ENCODE peak calls at places on chromosomes 13 and 19, in four cellular contexts. One of them, this sample, is unnamed.

GRCh38 chr13:21673592-21674270 is 2.9 kb downstream of the FGF9 start:
- DNase-seq in thoracic aorta: no peak
- DNase-seq in tibial artery: no peak
- DNase-seq in body of pancreas: peak
- DNase-seq in this sample: no peak

GRCh38 chr13:80931766-80932165 is 590.8 kb upstream of the SPRY2 start:
- DNase-seq in tibial artery: no peak
- DNase-seq in thoracic aorta: no peak
- DNase-seq in body of pancreas: no peak
- DNase-seq in this sample: no peak

GRCh38 chr13:22198656-22199217 is 527.9 kb downstream of the FGF9 start:
- DNase-seq in thoracic aorta: no peak
- DNase-seq in tibial artery: no peak
- DNase-seq in body of pancreas: no peak
- DNase-seq in this sample: no peak

GRCh38 chr19:18849838-18850400 is 18.2 kb downstream of the UPF1 start:
- DNase-seq in tibial artery: no peak
- DNase-seq in body of pancreas: no peak
- DNase-seq in thoracic aorta: no peak
- DNase-seq in this sample: no peak

GRCh38 chr13:24306632-24307031 is 2.7 kb upstream of the C1QTNF9 start:
- DNase-seq in body of pancreas: no peak
- DNase-seq in thoracic aorta: no peak
- DNase-seq in tibial artery: no peak
- DNase-seq in this sample: no peak

GRCh38 chr19:55113570-55114039 is 3.8 kb downstream of the PPP1R12C start:
- DNase-seq in tibial artery: peak
- DNase-seq in body of pancreas: peak
- DNase-seq in thoracic aorta: peak
- DNase-seq in this sample: no peak

GRCh38 chr13:96141032-96141431 is 51.1 kb downstream of the HS6ST3 start:
- DNase-seq in thoracic aorta: no peak
- DNase-seq in tibial artery: no peak
- DNase-seq in body of pancreas: no peak
- DNase-seq in this sample: no peak

GRCh38 chr13:106619688-106620555 is 52.0 kb upstream of the ARGLU1 start:
- DNase-seq in body of pancreas: peak
- DNase-seq in thoracic aorta: no peak
- DNase-seq in tibial artery: no peak
- DNase-seq in this sample: no peak

GRCh38 chr19:6412111-6412999 is 12.3 kb downstream of the KHSRP start:
- DNase-seq in thoracic aorta: no peak
- DNase-seq in tibial artery: no peak
- DNase-seq in body of pancreas: peak
- DNase-seq in this sample: no peak

GRCh38 chr19:23312515-23312914 is 62.3 kb upstream of the ZNF724 start:
- DNase-seq in body of pancreas: no peak
- DNase-seq in thoracic aorta: no peak
- DNase-seq in tibial artery: no peak
- DNase-seq in this sample: no peak

GRCh38 chr13:92838786-92839185 is 387.8 kb upstream of the GPC6 start:
- DNase-seq in tibial artery: no peak
- DNase-seq in body of pancreas: no peak
- DNase-seq in thoracic aorta: no peak
- DNase-seq in this sample: no peak

GRCh38 chr19:33512580-33513137 is 8.9 kb downstream of the PEPD start:
- DNase-seq in tibial artery: no peak
- DNase-seq in thoracic aorta: no peak
- DNase-seq in body of pancreas: no peak
- DNase-seq in this sample: no peak

GRCh38 chr13:20667857-20668256 is 35.6 kb upstream of the IL17D start:
- DNase-seq in tibial artery: no peak
- DNase-seq in thoracic aorta: no peak
- DNase-seq in body of pancreas: no peak
- DNase-seq in this sample: no peak

GRCh38 chr19:6087074-6087506 is 23.2 kb downstream of the RFX2 start:
- DNase-seq in tibial artery: no peak
- DNase-seq in thoracic aorta: no peak
- DNase-seq in body of pancreas: no peak
- DNase-seq in this sample: no peak

GRCh38 chr19:51552996-51553725 is 17.9 kb upstream of the ZNF175 start:
- DNase-seq in thoracic aorta: no peak
- DNase-seq in tibial artery: no peak
- DNase-seq in body of pancreas: peak
- DNase-seq in this sample: peak

GRCh38 chr19:29040291-29040690 is 172.7 kb downstream of the UQCRFS1 start:
- DNase-seq in thoracic aorta: no peak
- DNase-seq in body of pancreas: no peak
- DNase-seq in tibial artery: no peak
- DNase-seq in this sample: no peak

GRCh38 chr19:6239871-6240676 is 39.7 kb downstream of the MLLT1 start:
- DNase-seq in body of pancreas: no peak
- DNase-seq in thoracic aorta: no peak
- DNase-seq in tibial artery: no peak
- DNase-seq in this sample: no peak

GRCh38 chr13:114070098-114070799 is 62.2 kb downstream of the RASA3 start:
- DNase-seq in thoracic aorta: no peak
- DNase-seq in body of pancreas: no peak
- DNase-seq in tibial artery: peak
- DNase-seq in this sample: no peak

GRCh38 chr19:39445258-39446071 is at the start of gene SUPT5H:
- DNase-seq in thoracic aorta: peak
- DNase-seq in body of pancreas: peak
- DNase-seq in tibial artery: peak
- DNase-seq in this sample: peak
- H3K27ac ChIP-seq in thoracic aorta: peak
- H3K27ac ChIP-seq in body of pancreas: peak
- H3K27ac ChIP-seq in tibial artery: peak
- H3K27ac ChIP-seq in this sample: peak

GRCh38 chr13:35160921-35161320 is 218.9 kb downstream of the NBEA start:
- DNase-seq in body of pancreas: no peak
- DNase-seq in tibial artery: no peak
- DNase-seq in thoracic aorta: no peak
- DNase-seq in this sample: no peak

GRCh38 chr13:35165205-35165604 is 223.1 kb downstream of the NBEA start:
- DNase-seq in tibial artery: no peak
- DNase-seq in body of pancreas: no peak
- DNase-seq in thoracic aorta: no peak
- DNase-seq in this sample: no peak

GRCh38 chr13:35163674-35164073 is 221.6 kb downstream of the NBEA start:
- DNase-seq in thoracic aorta: no peak
- DNase-seq in body of pancreas: no peak
- DNase-seq in tibial artery: no peak
- DNase-seq in this sample: no peak

GRCh38 chr13:35162420-35162819 is 220.3 kb downstream of the NBEA start:
- DNase-seq in tibial artery: no peak
- DNase-seq in body of pancreas: no peak
- DNase-seq in thoracic aorta: no peak
- DNase-seq in this sample: no peak

DNA sequence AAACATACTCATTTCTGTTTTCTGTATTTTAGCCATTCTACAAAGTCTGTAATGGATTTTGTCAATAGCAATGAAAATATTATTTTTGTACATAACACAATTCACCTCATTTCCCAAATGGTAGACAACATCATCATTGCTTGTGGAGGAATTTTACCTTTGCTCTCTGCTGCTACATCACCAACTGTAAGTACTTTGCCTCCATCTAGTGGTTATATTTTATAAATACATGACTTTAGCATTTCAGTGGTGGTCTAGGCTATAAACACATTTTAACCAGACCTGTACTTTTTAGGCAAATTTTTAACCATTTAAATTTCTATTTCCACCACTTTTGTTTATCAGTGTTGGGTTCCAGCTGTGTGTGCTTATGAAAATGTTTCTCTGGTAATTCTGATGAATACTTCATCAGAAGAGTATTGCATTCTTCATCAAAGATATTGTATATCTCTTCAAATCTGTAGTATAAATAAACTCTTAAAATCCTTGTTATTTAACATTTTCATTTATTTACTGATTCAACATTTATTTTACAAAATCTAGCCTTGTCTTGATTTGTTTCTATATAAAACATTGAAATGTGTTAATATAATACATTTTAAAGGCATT is 222.4 kb downstream of the NBEA start:
- DNase-seq in body of pancreas: no peak
- DNase-seq in thoracic aorta: no peak
- DNase-seq in tibial artery: no peak
- DNase-seq in this sample: no peak
- H3K27ac ChIP-seq in body of pancreas: no peak
- H3K27ac ChIP-seq in thoracic aorta: no peak
- H3K27ac ChIP-seq in tibial artery: no peak
- H3K27ac ChIP-seq in this sample: no peak

DNA sequence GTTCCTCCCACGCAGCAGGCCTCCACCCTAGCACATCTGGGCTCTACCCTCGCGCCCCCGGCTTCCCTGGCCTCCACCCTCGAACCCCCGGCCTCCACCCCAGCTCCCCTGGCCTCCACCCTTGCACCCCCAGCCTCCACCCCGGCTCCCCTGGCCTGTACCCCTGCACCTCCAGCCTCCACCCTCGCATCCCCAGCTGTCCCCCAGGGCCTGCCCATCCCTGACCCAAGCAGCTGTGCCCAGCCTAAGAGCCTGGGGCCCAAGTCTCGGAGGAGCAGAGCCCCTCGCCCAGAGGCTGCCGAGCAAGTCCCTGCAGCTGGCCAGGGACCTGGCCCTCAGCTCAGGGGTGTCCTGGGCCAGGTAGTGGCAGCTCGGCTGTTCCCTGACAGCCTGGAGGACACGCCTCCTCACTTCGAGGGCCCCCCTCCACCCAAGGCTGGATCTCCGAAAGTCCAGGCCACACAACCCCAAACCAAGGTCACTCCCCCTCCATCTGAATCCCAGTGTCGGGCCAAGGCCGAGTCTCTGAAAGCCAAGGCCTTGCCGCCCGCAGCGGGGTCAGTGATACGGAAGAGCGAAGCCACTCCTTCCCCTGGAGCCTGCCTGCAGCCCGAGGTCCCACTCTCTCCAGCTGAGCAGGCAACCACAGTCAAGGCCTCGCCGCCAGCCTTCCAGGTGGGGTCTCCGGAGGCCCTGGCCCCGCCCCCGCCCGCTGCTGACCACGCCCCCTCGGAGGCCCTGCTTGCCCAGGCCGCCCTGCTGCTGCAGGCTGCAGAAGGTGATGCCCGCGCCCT is 7.9 kb upstream of the ARHGAP33 start:
- DNase-seq in thoracic aorta: no peak
- DNase-seq in body of pancreas: peak
- DNase-seq in tibial artery: no peak
- DNase-seq in this sample: no peak
- H3K27ac ChIP-seq in thoracic aorta: no peak
- H3K27ac ChIP-seq in body of pancreas: peak
- H3K27ac ChIP-seq in tibial artery: no peak
- H3K27ac ChIP-seq in this sample: no peak

DNA sequence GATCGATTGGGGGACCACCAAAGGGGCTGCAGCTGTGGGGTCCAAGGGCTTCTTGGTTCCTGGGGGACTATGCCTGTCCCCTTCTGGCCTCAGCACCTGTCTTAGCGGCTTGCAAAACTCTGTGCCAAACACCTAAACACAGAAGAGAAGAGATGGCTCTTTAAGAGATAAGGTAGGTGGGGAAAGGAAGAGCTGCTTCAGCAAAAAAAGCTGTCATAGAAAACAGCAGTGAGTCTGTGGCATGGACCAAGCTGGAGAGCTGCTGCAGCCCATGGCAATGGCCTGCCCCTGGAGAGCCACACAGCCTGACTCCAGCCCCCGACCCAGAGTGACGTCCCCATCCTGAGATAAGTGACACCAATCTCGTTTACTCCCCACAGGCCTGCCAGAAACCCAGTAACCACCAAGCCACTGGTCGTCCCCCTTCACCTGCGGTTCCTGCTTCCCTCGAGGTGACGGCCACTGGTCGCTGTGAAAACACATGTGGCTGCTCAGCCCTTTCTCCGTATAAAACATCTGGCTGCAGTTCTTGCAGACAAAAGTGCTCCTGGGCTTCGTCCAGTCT is 25.0 kb upstream of the NAPA start:
- DNase-seq in body of pancreas: no peak
- DNase-seq in tibial artery: no peak
- DNase-seq in thoracic aorta: no peak
- DNase-seq in this sample: no peak
- H3K27ac ChIP-seq in body of pancreas: no peak
- H3K27ac ChIP-seq in tibial artery: no peak
- H3K27ac ChIP-seq in thoracic aorta: no peak
- H3K27ac ChIP-seq in this sample: no peak

DNA sequence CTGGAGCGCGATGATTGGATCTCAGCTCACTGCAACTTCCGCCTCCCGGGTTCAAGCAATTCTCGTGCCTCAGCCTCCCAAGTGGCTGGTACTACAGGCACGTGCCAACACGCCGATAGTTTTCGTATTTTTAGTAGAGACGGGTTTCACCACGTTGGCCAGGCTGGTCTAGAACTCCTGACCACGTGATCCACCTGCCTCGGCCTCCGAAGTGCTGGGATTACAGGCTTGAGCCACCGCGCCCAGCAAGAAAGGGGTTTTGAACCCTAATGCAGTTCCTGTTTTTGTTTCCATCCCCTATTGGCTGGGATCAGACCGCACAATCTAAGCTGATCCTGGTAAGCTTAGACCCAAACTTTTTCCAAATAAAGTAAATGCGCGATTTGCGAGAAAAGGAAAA is 898 bp downstream of the ZNF626 start:
- DNase-seq in thoracic aorta: no peak
- DNase-seq in tibial artery: no peak
- DNase-seq in body of pancreas: no peak
- DNase-seq in this sample: no peak
- H3K27ac ChIP-seq in thoracic aorta: peak
- H3K27ac ChIP-seq in tibial artery: peak
- H3K27ac ChIP-seq in body of pancreas: peak
- H3K27ac ChIP-seq in this sample: no peak

DNA sequence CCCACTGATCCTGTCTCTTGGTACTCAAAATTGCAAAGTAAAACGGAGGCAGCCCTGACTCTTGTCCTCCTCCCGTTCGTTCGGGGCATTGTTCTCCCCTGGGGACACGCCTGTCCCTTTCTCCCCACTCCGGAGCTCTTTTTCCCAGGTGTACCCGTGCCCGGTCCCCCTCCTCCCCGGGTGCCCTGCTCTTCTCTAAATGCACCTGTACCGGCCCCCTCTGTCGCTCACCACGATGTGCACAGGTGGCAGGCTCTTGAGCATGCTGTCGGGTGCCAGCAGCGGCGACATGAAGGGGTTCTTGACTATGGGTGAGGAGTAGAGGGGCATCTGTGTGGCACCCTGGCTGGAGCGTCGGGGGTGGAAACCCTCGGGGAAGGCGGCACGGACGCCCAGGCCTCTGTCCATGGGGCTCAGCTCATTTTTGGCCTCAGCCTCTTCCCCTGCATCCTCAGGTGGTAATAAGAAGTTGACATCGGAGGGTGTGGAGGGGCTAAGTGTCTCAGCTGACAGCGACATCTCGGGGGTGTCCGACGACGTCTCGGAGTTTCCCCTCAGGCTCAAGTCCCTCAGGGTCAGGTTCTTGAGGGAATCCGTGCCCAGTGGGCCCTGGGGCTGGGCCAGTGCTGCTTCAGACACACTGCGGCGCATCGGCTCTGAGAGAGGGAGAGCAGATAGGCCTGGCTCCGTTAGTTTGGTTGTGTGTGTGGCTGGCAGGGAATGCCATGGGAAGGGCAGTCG is 12.4 kb upstream of the CNFN start:
- DNase-seq in body of pancreas: no peak
- DNase-seq in tibial artery: no peak
- DNase-seq in thoracic aorta: no peak
- DNase-seq in this sample: no peak
- H3K27ac ChIP-seq in body of pancreas: no peak
- H3K27ac ChIP-seq in tibial artery: no peak
- H3K27ac ChIP-seq in thoracic aorta: no peak
- H3K27ac ChIP-seq in this sample: peak

This sample was measured in substantia nigra.